ENCODE peak calls at places on chromosomes 7 and 10, in four cellular contexts. R is mesenchymal stem cell, W is mesendoderm, C is IMR-90. S is an unnamed sample.

GRCh38 chr7:141430426-141431142 is 120.6 kb upstream of the AGK start:
- DNase-seq in R (no peak), W (peak), C (no peak), S (peak)

GRCh38 chr10:69911571-69912528 is 110.1 kb downstream of the COL13A1 start:
- DNase-seq in R (no peak), W (peak), C (no peak), S (no peak)

GRCh38 chr10:5268234-5268633 is 71.6 kb downstream of the AKR1C4 start:
- DNase-seq in R (no peak), W (no peak), C (no peak), S (no peak)

GRCh38 chr10:63666836-63667383 is 145.7 kb downstream of the REEP3 start:
- DNase-seq in R (peak), W (no peak), C (peak), S (no peak)

GRCh38 chr7:6226194-6226799 is 46.1 kb downstream of the CYTH3 start:
- DNase-seq in R (peak), W (no peak), C (peak), S (no peak)

GRCh38 chr7:98831641-98832221 is 38.1 kb downstream of the TMEM130 start:
- DNase-seq in R (peak), W (peak), C (peak), S (peak)

GRCh38 chr7:149809215-149809614 is 29.0 kb upstream of the ZNF862 start:
- DNase-seq in R (no peak), W (no peak), C (no peak), S (no peak)

GRCh38 chr7:1912472-1913289 is 242.6 kb downstream of the ELFN1 start:
- DNase-seq in R (peak), W (peak), C (peak), S (no peak)

DNA sequence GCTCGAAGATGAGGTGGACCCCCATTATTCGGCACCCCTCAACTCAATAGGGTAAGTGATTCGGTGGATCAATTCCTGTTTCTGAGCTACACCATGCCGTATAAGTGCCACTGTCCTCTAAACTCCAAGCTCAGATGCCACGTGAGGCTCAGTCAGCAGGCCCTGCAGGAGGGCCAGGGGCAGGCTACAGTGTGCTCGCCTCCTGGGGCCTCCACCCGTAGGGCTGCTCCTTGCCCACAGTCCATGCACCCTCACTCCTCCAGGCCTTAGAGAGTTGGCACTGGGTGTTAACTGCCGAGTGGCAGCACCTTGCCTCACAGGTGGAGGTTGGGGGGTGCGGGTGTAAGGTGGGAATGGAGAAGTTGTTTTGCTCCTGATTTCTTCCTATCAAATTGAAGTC is 12.1 kb downstream of the C10orf53 start:
- DNase-seq in R (no peak), W (no peak), C (no peak), S (no peak)
- H3K18ac ChIP-seq in R (no peak), W (no peak), C (no peak), S (no peak)

GRCh38 chr10:133196936-133197758 is 32.9 kb upstream of the UTF1 start:
- DNase-seq in R (no peak), W (no peak), C (no peak), S (no peak)
- H2BK5ac ChIP-seq in R (no peak), W (no peak), C (no peak), S (no peak)

GRCh38 chr10:132106431-132106830 is 40.7 kb downstream of the JAKMIP3 start:
- DNase-seq in R (no peak), W (no peak), C (no peak), S (no peak)
- H3K4ac ChIP-seq in R (no peak), W (no peak), C (no peak), S (no peak)

GRCh38 chr10:34205452-34205851 is 609.6 kb downstream of the PARD3 start:
- DNase-seq in R (no peak), W (no peak), C (no peak), S (no peak)
- H3K18ac ChIP-seq in R (peak), W (no peak), C (no peak), S (no peak)

GRCh38 chr10:133231946-133232574 is 2.0 kb downstream of the UTF1 start:
- DNase-seq in R (no peak), W (peak), C (no peak), S (peak)
- H2BK5ac ChIP-seq in R (no peak), W (no peak), C (no peak), S (no peak)

GRCh38 chr10:34791947-34792346 is 23.1 kb downstream of the PARD3 start:
- DNase-seq in R (no peak), W (no peak), C (no peak), S (no peak)

GRCh38 chr10:34791228-34791627 is 23.9 kb downstream of the PARD3 start:
- DNase-seq in R (no peak), W (no peak), C (no peak), S (no peak)

GRCh38 chr10:34795334-34795733 is 19.8 kb downstream of the PARD3 start:
- DNase-seq in R (no peak), W (no peak), C (no peak), S (no peak)

GRCh38 chr10:34794835-34795234 is 20.3 kb downstream of the PARD3 start:
- DNase-seq in R (no peak), W (no peak), C (no peak), S (no peak)

GRCh38 chr10:34792881-34793280 is 22.2 kb downstream of the PARD3 start:
- DNase-seq in R (no peak), W (no peak), C (no peak), S (no peak)
- H3K4ac ChIP-seq in R (no peak), W (no peak), C (no peak), S (no peak)

GRCh38 chr10:114061148-114061547 is 17.5 kb downstream of the ADRB1 start:
- DNase-seq in R (no peak), W (no peak), C (no peak), S (no peak)
- H3K18ac ChIP-seq in R (no peak), W (no peak), C (no peak), S (no peak)

S was measured in H9.